ENCODE peak calls at places on chromosomes 11 and 22, in four cellular contexts. F is GM12878, C is HepG2, Y is H1. T is an unnamed sample.

GRCh38 chr22:22137891-22138290 is 106.7 kb upstream of the VPREB1 start:
- DNase-seq in Y (no peak), C (no peak), F (no peak), T (no peak)

GRCh38 chr11:33248416-33248957 is 8.7 kb upstream of the HIPK3 start:
- DNase-seq in F (no peak), Y (no peak), C (peak), T (no peak)

GRCh38 chr11:33652930-33653329 is 47.7 kb downstream of the C11orf91 start:
- DNase-seq in C (no peak), F (no peak), Y (no peak), T (no peak)

GRCh38 chr22:29663230-29663826 is 56.5 kb upstream of the CABP7 start:
- DNase-seq in C (no peak), Y (no peak), F (no peak), T (no peak)

GRCh38 chr11:70365536-70365912 is 32.8 kb upstream of the CTTN start:
- DNase-seq in F (no peak), Y (no peak), C (no peak), T (no peak)

GRCh38 chr22:37742374-37743092 is 45.7 kb downstream of the TRIOBP start:
- DNase-seq in Y (no peak), C (no peak), F (no peak), T (no peak)

GRCh38 chr22:45742866-45743450 is 71.3 kb downstream of the ATXN10 start:
- DNase-seq in Y (no peak), F (no peak), C (peak), T (peak)

GRCh38 chr11:114433376-114433775 is 5.9 kb upstream of the REXO2 start:
- DNase-seq in F (no peak), C (no peak), Y (no peak), T (no peak)

GRCh38 chr22:39384750-39385480 is 14.7 kb upstream of the TAB1 start:
- DNase-seq in F (no peak), C (peak), Y (no peak), T (peak)

GRCh38 chr22:27881404-27881803 is 37.7 kb downstream of the PITPNB start:
- DNase-seq in C (no peak), F (no peak), Y (no peak), T (no peak)

GRCh38 chr22:49359061-49359460 is 468.6 kb downstream of the BRD1 start:
- DNase-seq in C (no peak), Y (no peak), F (no peak), T (no peak)

GRCh38 chr11:18392434-18393321 is 1.7 kb upstream of the LDHA start:
- DNase-seq in F (no peak), C (no peak), Y (no peak), T (no peak)

GRCh38 chr22:24514241-24515024 is 19.3 kb downstream of the UPB1 start:
- DNase-seq in C (peak), Y (no peak), F (peak), T (no peak)

GRCh38 chr11:131889146-131889577 is 518.7 kb downstream of the NTM start:
- DNase-seq in C (no peak), F (peak), Y (no peak), T (no peak)

GRCh38 chr11:12538889-12539421 is 135.3 kb upstream of the TEAD1 start:
- DNase-seq in Y (no peak), C (no peak), F (no peak), T (no peak)

GRCh38 chr11:46348566-46348981 is 1.3 kb downstream of the DGKZ start:
- DNase-seq in C (no peak), Y (no peak), F (no peak), T (no peak)

GRCh38 chr11:96037267-96037990 is 113.5 kb upstream of the MTMR2 start:
- DNase-seq in Y (no peak), C (no peak), F (no peak), T (no peak)

GRCh38 chr11:34618406-34618805 is 2.5 kb upstream of the EHF start:
- DNase-seq in F (no peak), Y (no peak), C (no peak), T (no peak)

DNA sequence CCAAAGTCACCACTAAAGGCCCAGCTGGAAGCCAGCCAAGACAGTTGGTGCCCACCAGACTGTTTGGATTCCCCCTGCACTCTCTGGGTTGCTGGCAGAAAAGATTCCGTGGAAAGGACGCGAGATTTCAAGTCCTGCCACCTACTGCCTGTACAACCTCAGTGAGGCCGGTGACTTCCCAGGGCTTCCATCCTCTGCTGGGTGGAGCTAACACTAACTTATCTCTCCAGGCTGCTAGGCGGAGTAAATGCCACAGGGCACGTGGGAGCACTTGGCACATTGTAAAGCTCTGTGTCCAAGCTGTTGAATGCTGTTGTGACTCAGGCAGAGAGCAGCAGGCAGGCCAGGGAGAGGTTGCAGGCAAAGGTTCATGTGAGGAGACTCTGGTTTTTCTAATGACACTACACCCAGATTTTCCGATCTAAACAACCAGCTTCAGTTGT is 50.9 kb upstream of the CDON start:
- DNase-seq in Y (no peak), F (no peak), C (peak), T (peak)
- TF ChIP-seq SRF in Y (no peak), F (no peak), C (no peak), T (no peak)

GRCh38 chr11:84390441-84391078 is 1104.4 kb upstream of the CCDC90B start:
- DNase-seq in F (no peak), C (no peak), Y (no peak), T (no peak)
- TF ChIP-seq CHD2 in F (no peak), C (no peak), Y (no peak), T (no peak)

DNA sequence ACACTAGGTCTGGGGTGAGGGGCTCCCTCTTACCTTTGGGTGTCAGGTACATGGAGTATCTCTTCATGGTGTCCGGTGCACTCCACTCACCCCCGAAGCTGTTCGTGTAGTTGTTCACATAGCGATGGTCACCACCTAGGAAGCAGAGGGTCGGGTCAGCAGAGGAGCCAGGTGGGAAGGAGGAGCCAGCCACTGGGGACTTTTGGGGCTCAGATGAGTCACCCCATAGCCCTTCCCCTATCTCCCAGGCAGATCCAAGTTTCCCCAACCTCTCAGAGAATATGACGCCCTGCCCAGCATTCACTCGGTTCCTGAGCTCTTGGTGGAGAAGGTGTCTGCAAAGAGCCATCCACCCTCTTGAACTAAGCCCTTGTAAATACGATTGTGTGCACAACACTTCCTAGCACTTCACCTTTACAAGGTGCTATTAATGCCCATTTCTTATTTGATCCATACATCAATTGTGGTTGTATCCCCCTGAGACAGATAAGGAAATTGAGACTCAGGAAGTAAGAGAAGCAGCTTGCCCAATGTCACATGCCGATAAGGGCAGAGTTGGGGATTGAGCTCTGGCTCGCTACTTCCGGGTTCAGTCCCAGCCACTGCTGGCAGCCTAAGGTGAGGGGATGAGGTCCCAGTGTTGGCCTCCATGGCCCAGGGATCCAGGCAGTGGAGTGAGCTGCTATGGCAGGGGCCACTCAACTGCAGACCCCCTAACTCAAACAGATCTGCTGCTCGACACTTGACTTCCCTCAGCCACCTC is 14.8 kb downstream of the TRIM29 start:
- DNase-seq in F (no peak), Y (no peak), C (no peak), T (peak)
- TF ChIP-seq SRF in F (no peak), Y (no peak), C (no peak), T (no peak)

GRCh38 chr11:19673924-19674390 is 38.7 kb upstream of the NAV2 start:
- DNase-seq in Y (no peak), C (no peak), F (no peak), T (no peak)
- TF ChIP-seq CHD2 in Y (no peak), C (no peak), F (no peak), T (no peak)

GRCh38 chr11:2423157-2424025 is 20.9 kb downstream of the TRPM5 start:
- DNase-seq in C (no peak), F (no peak), Y (no peak), T (no peak)

GRCh38 chr11:2420502-2421225 is 20.1 kb downstream of the TSSC4 start:
- DNase-seq in Y (peak), F (no peak), C (peak), T (peak)

GRCh38 chr11:2421226-2421994 is 20.9 kb downstream of the TSSC4 start:
- DNase-seq in F (no peak), Y (no peak), C (no peak), T (no peak)

GRCh38 chr11:2421996-2422395 is 21.4 kb downstream of the TSSC4 start:
- DNase-seq in C (no peak), Y (no peak), F (no peak), T (no peak)

DNA sequence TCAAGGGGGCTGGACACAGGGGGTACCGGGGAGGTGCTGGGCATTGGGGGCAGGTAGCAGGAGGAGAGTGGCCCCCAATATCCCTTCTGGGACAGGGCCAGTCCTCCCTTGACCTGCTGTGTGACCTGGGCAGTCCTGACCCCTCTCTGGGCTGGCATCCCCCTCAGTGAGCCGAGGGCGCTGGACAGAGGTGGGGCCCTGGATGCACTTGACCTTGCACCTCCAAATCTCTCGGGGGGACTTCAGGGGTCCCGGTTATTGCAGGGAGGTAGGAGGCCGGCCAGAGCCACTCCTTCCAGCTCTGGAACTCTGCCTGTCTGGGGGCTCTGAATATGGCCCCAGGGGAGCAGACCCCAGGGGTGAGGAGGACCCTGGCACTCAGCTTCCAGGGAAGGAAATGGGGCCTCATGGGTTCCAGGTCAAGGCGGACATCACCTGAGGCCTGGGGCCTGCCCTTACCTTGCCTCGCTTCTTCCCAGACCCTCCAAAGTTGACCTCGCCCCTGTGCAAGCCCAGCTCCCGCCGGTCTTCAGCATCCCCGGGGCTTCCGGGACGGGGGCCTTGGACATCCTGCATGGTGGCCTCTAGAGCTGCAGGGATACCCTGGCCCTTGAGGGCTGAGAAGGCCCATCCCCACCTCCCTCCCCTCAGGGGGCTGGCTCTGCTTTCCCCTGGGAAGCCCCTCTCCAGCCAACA is 21.7 kb downstream of the TRPM5 start:
- DNase-seq in C (no peak), Y (no peak), F (no peak), T (no peak)
- TF ChIP-seq SRF in C (no peak), Y (no peak), F (no peak), T (no peak)

GRCh38 chr11:9462806-9463537 is 2.2 kb downstream of the ZNF143 start:
- DNase-seq in F (peak), Y (no peak), C (peak), T (no peak)

GRCh38 chr11:9461068-9461759 is 402 bp downstream of the ZNF143 start:
- DNase-seq in Y (no peak), F (peak), C (peak), T (peak)

GRCh38 chr11:9460322-9461067 is at the start of gene ZNF143:
- DNase-seq in F (peak), Y (peak), C (peak), T (peak)

GRCh38 chr11:9462172-9462799 is 1.5 kb downstream of the ZNF143 start:
- DNase-seq in Y (no peak), C (no peak), F (no peak), T (no peak)

GRCh38 chr11:9461760-9462134 is 935 bp downstream of the ZNF143 start:
- DNase-seq in F (no peak), C (peak), Y (no peak), T (no peak)
- TF ChIP-seq CHD2 in F (no peak), C (no peak), Y (no peak), T (no peak)

T was measured in K562.